ENCODE peak calls at places on chromosomes 5 and 9, in four cellular contexts. M is HCT116, J is stomach, I is prostate gland. P is an unnamed sample.
A peak's percentile ranks its signal among the peaks of the same experiment; 100 is the strongest.

GRCh38 chr5:2711446-2712425 is 39.7 kb downstream of the IRX2 start:
- DNase-seq in I (no peak), M (no peak), J (no peak), P (no peak)

GRCh38 chr9:129776938-129777768 is 24.3 kb upstream of the PTGES start:
- DNase-seq in M (peak; percentile 89), I (peak; percentile 49), J (peak; percentile 86), P (peak; percentile 92)

GRCh38 chr5:140112685-140113179 is 1.2 kb upstream of the PURA start:
- DNase-seq in M (no peak), J (no peak), I (no peak), P (no peak)

GRCh38 chr9:87592554-87593394 is 95.1 kb downstream of the DAPK1 start:
- DNase-seq in J (peak; percentile 72), I (no peak), M (no peak), P (no peak)

GRCh38 chr9:86766912-86767311 is 180.4 kb downstream of the GAS1 start:
- DNase-seq in I (no peak), J (no peak), M (peak; percentile 75), P (no peak)

GRCh38 chr9:84851935-84852585 is 182.5 kb downstream of the NTRK2 start:
- DNase-seq in M (peak; percentile 68), J (peak; percentile 34), I (peak; percentile 16), P (no peak)

GRCh38 chr5:151153766-151154272 is 3.8 kb downstream of the ANXA6 start:
- DNase-seq in J (no peak), M (no peak), I (no peak), P (no peak)

GRCh38 chr9:19057033-19057432 is 7.8 kb downstream of the RRAGA start:
- DNase-seq in I (no peak), J (no peak), M (no peak), P (no peak)

GRCh38 chr9:131666029-131666428 is 73.8 kb downstream of the RAPGEF1 start:
- DNase-seq in J (no peak), M (no peak), I (no peak), P (no peak)

GRCh38 chr5:133824661-133825254 is 143.7 kb downstream of the C5orf15 start:
- DNase-seq in I (no peak), M (no peak), J (no peak), P (no peak)

GRCh38 chr9:70043689-70044449 is at the start of gene MAMDC2:
- DNase-seq in M (no peak), I (no peak), J (peak; percentile 27), P (peak; percentile 77)

GRCh38 chr5:157917909-157918809 is 59.2 kb upstream of the CLINT1 start:
- DNase-seq in M (peak; percentile 66), I (peak; percentile 17), J (peak; percentile 67), P (peak; percentile 78)

GRCh38 chr9:134793281-134793680 is 87.3 kb upstream of the FCN2 start:
- DNase-seq in I (no peak), M (no peak), J (no peak), P (no peak)

GRCh38 chr5:87649455-87649854 is 236.7 kb upstream of the CCNH start:
- DNase-seq in J (no peak), M (no peak), I (no peak), P (no peak)

GRCh38 chr5:132431682-132432081 is 58.9 kb downstream of the IRF1 start:
- DNase-seq in J (no peak), M (no peak), I (no peak), P (no peak)

GRCh38 chr5:93583799-93584530 is 943 bp downstream of the NR2F1 start:
- DNase-seq in M (no peak), I (no peak), J (no peak), P (peak; percentile 88)

GRCh38 chr9:69468380-69468779 is 143.4 kb downstream of the ENTREP1 start:
- DNase-seq in I (no peak), M (no peak), J (no peak), P (no peak)

GRCh38 chr5:54671111-54671531 is 153.6 kb downstream of the SNX18 start:
- DNase-seq in M (no peak), J (no peak), I (peak; percentile 27), P (no peak)

GRCh38 chr5:176619569-176620332 is 9.8 kb upstream of the GPRIN1 start:
- DNase-seq in M (no peak), J (no peak), I (no peak), P (no peak)

GRCh38 chr9:122807271-122807900 is 7.5 kb downstream of the OR1K1 start:
- DNase-seq in J (no peak), I (no peak), M (no peak), P (no peak)

GRCh38 chr5:17282283-17283120 is 65.1 kb downstream of the BASP1 start:
- DNase-seq in M (no peak), J (no peak), I (no peak), P (peak; percentile 82)

GRCh38 chr9:108759835-108760234 is 96.0 kb downstream of the ACTL7B start:
- DNase-seq in J (no peak), I (no peak), M (no peak), P (no peak)

GRCh38 chr5:169803077-169803981 is 166.3 kb downstream of the DOCK2 start:
- DNase-seq in J (no peak), I (no peak), M (no peak), P (no peak)

GRCh38 chr5:142014911-142015584 is 2.2 kb upstream of the GNPDA1 start:
- DNase-seq in I (peak; percentile 47), M (peak; percentile 69), J (no peak), P (no peak)

GRCh38 chr5:53019320-53019719 is 30.2 kb downstream of the ITGA2 start:
- DNase-seq in M (peak; percentile 33), I (no peak), J (no peak), P (no peak)

GRCh38 chr9:130117816-130118632 is 54.2 kb upstream of the NCS1 start:
- DNase-seq in M (peak; percentile 21), J (no peak), I (no peak), P (peak; percentile 18)

GRCh38 chr5:1983919-1984695 is 101.4 kb upstream of the IRX4 start:
- DNase-seq in J (no peak), M (no peak), I (no peak), P (no peak)

GRCh38 chr5:174327317-174327864 is 281.9 kb downstream of the NSG2 start:
- DNase-seq in J (peak; percentile 70), M (peak; percentile 75), I (peak; percentile 43), P (no peak)

GRCh38 chr5:10563940-10564837 is at the start of gene ANKRD33B:
- DNase-seq in I (no peak), M (no peak), J (peak; percentile 49), P (peak; percentile 94)

GRCh38 chr5:78648359-78649219 is at the start of gene LHFPL2:
- DNase-seq in J (peak; percentile 77), M (no peak), I (peak; percentile 50), P (peak; percentile 89)

GRCh38 chr5:140383300-140383699 is 18.3 kb upstream of the ANKHD1 start:
- DNase-seq in I (no peak), J (no peak), M (no peak), P (no peak)

GRCh38 chr5:40308867-40309266 is 370.8 kb upstream of the PTGER4 start:
- DNase-seq in J (no peak), M (no peak), I (no peak), P (no peak)

GRCh38 chr9:4891674-4892073 is 93.4 kb upstream of the JAK2 start:
- DNase-seq in M (no peak), I (no peak), J (no peak), P (no peak)

GRCh38 chr9:4890242-4890641 is 94.8 kb upstream of the JAK2 start:
- DNase-seq in I (no peak), M (no peak), J (no peak), P (no peak)

GRCh38 chr9:4890929-4891328 is 94.1 kb upstream of the JAK2 start:
- DNase-seq in M (no peak), J (no peak), I (no peak), P (no peak)

GRCh38 chr9:4886698-4887097 is 94.0 kb downstream of the RCL1 start:
- DNase-seq in J (no peak), I (no peak), M (no peak), P (no peak)

DNA sequence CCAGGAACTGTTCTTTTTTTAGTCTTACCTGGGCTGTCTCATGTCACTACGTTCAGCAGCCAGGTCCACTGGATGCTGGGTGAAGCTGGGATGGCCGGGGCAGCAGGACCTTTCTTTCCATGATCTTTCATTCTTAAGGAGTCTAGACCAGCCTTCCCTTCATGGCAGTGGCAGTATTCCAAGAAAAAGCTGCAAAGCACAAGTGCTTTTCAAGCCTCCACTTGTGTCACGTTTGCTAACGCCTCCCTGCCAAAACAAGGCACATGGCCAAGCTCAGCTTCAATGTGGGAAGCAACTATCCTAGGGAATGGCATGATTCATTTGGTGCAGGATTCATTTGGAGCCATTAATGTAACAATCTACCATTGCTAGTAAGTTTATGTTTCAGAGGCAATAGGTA is 94.8 kb downstream of the RCL1 start:
- DNase-seq in M (no peak), I (peak; percentile 46), J (no peak), P (no peak)
- TF ChIP-seq POLR2AphosphoS5 in M (no peak), I (peak; percentile 50), J (no peak), P (no peak)

DNA sequence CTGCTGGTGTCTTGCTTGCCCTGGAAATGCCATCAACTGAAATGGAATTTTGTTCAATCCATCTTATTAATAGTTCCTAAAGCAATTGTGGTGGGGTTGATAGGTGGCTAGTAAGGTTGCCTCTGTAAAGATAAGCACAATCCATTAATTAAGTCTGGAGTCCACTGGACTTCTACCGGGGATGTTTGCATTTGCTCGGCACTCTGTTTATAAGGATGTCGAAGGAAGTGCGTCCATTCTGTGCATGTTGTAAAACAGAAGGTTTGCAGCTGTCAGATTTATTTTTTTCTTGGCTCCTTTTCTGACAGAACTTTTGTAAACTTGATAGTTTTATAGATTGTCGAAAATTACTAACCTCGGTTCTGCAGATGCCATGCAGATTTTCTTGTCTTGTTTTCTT is 12.8 kb upstream of the TNFAIP8 start:
- DNase-seq in M (no peak), J (no peak), I (no peak), P (no peak)
- TF ChIP-seq POLR2AphosphoS5 in M (no peak), J (no peak), I (no peak), P (no peak)

DNA sequence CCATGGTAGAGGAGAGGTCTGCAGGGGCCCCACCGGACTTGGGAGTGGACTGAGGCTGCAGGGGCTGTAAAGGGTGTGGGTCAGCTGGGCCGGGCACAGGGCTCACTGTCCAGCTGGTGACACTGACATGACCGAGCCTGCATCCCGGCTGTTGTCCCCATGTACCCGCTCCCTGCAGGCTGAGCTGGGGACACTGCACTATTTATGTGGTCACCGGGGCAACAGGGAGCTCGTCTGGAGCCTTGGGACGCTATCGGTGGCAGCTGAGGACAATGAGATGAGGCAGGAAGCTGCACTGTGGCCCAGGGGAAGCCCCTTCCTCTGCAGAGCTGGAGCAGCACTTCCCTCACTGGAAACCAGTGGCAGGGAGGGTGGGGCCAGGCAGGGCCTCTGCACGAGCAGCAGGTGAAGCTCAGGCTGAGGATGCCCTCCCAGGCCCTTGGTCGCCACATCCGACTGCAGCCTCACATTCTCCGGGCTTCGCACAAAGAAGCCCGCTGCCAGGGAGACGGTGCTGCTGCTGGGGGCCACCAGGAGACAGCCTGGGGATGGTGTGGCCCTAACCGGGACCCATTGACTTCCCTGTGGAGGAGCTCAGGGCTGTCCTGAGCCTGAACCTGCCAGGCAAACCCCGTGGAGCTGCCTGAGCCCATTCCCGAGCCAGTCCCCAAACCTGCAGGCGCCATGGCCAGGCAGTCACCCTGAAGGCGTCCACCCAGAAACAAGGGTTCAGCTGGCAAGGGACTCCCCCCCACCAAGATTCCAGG is 26.4 kb downstream of the ZDHHC11B start:
- DNase-seq in M (no peak), J (peak; percentile 37), I (no peak), P (no peak)
- TF ChIP-seq POLR2AphosphoS5 in M (no peak), J (no peak), I (no peak), P (peak; percentile 60)

DNA sequence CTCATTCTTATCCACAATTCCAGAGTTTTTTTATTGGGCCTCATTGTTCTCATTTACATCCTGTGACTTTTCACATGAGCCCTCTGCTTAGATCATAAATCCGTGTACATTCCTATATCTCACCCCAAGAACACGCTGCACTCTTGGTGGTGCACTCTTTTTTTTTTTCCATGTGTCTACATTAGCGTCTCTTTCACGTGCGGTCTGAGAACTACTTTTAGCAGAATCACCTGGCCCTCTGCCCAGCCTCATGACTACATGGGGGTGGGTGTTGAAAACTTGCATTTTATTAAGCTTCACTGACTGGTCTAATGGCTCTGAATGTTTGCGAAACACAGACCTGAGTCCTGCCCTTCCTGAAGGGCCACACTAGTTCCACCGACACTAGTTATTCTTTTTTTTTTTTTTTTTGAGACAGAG is 18.6 kb downstream of the C9orf57 start:
- DNase-seq in M (no peak), I (peak; percentile 51), J (no peak), P (no peak)
- TF ChIP-seq POLR2AphosphoS5 in M (no peak), I (peak; percentile 41), J (no peak), P (no peak)